ENCODE peak calls at places on chromosome 13, in seven cellular contexts. R is epithelial cell of esophagus, Z is neuronal stem cell, P is retinal pigment epithelial cell, B is mucosa of descending colon, X is AG09309, U is stomach. I is an unnamed sample.
A peak's percentile ranks its signal among the peaks of the same experiment; 100 is the strongest.

GRCh38 chr13:39462456-39462855 is 140.5 kb downstream of the LHFPL6 start:
- DNase-seq in Z (no peak), P (no peak), X (peak; percentile 68), U (no peak), B (no peak), R (peak; percentile 27), I (no peak)

GRCh38 chr13:70339738-70340137 is 231.5 kb upstream of the KLHL1 start:
- DNase-seq in X (no peak), B (no peak), R (peak; percentile 57), Z (no peak), P (no peak), U (peak; percentile 28), I (no peak)

GRCh38 chr13:109500146-109500773 is 286.1 kb downstream of the IRS2 start:
- DNase-seq in X (no peak), Z (peak; percentile 15), U (no peak), B (no peak), P (no peak), R (no peak), I (no peak)

GRCh38 chr13:81051873-81052272 is 710.9 kb upstream of the SPRY2 start:
- DNase-seq in Z (no peak), B (no peak), X (no peak), R (no peak), U (no peak), P (no peak), I (no peak)

GRCh38 chr13:51249767-51250741 is 27.9 kb downstream of the FAM124A start:
- DNase-seq in P (peak; percentile 87), X (no peak), B (no peak), Z (no peak), U (no peak), R (no peak), I (no peak)

GRCh38 chr13:40910324-40911050 is 108.6 kb downstream of the ELF1 start:
- DNase-seq in X (no peak), B (no peak), U (no peak), Z (no peak), R (peak; percentile 24), P (no peak), I (no peak)

GRCh38 chr13:61029064-61029463 is 386.6 kb downstream of the PCDH20 start:
- DNase-seq in U (no peak), X (no peak), P (no peak), Z (no peak), B (no peak), R (no peak), I (no peak)

GRCh38 chr13:107289540-107289939 is 721.6 kb upstream of the ARGLU1 start:
- DNase-seq in B (no peak), U (no peak), X (peak; percentile 10), Z (no peak), R (no peak), P (no peak), I (no peak)

GRCh38 chr13:42532561-42533335 is 41.2 kb upstream of the TNFSF11 start:
- DNase-seq in U (no peak), R (no peak), B (no peak), X (no peak), Z (no peak), P (no peak), I (no peak)

GRCh38 chr13:61045197-61045596 is 370.5 kb downstream of the PCDH20 start:
- DNase-seq in P (no peak), Z (no peak), B (no peak), X (no peak), R (peak; percentile 9), U (no peak), I (no peak)

GRCh38 chr13:106532111-106532929 is 3.1 kb downstream of the EFNB2 start:
- DNase-seq in Z (no peak), X (no peak), P (no peak), B (no peak), R (peak; percentile 44), U (no peak), I (no peak)

GRCh38 chr13:50588736-50589135 is 254.8 kb downstream of the DLEU7 start:
- DNase-seq in U (no peak), R (peak; percentile 7), P (no peak), B (no peak), X (no peak), Z (no peak), I (no peak)

GRCh38 chr13:111176421-111176820 is 61.3 kb downstream of the ARHGEF7 start:
- DNase-seq in Z (no peak), U (no peak), X (no peak), B (no peak), R (no peak), P (no peak), I (no peak)

GRCh38 chr13:111179908-111180756 is 65.0 kb downstream of the ARHGEF7 start:
- DNase-seq in B (no peak), R (no peak), U (no peak), P (no peak), X (no peak), Z (no peak), I (no peak)

GRCh38 chr13:111177081-111177711 is 62.1 kb downstream of the ARHGEF7 start:
- DNase-seq in X (no peak), U (peak; percentile 46), Z (no peak), B (peak; percentile 66), P (no peak), R (peak; percentile 67), I (no peak)

GRCh38 chr13:111177803-111178389 is 62.8 kb downstream of the ARHGEF7 start:
- DNase-seq in U (no peak), R (peak; percentile 88), Z (no peak), P (no peak), X (no peak), B (no peak), I (no peak)

DNA sequence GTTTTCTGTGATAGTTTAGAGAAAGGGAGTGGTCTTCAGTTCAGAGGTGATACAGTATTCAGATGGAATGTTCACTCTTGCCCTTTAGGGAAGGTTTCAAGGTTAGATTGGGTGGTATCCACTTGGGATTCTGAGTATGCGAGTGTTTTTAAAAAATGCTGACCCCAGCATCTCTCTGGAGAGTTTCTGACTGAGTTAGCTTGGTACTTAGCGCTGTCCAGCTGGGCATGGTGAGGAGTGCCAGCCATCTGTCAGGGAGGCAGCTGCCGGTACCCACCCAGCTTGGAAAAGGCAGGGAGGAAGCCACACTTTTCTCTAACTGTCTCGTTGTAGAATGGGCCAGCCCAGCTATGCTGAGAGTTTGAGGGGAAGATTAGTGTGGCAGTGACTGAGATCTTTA is 63.3 kb downstream of the ARHGEF7 start:
- DNase-seq in Z (no peak), B (no peak), P (no peak), X (no peak), U (no peak), R (no peak), I (no peak)
- H3K4me3 ChIP-seq in Z (no peak overlapping the region), B (no peak overlapping the region), P (no peak overlapping the region), X (no peak overlapping the region), U (no peak overlapping the region), R (no peak overlapping the region), I (no peak overlapping the region)

DNA sequence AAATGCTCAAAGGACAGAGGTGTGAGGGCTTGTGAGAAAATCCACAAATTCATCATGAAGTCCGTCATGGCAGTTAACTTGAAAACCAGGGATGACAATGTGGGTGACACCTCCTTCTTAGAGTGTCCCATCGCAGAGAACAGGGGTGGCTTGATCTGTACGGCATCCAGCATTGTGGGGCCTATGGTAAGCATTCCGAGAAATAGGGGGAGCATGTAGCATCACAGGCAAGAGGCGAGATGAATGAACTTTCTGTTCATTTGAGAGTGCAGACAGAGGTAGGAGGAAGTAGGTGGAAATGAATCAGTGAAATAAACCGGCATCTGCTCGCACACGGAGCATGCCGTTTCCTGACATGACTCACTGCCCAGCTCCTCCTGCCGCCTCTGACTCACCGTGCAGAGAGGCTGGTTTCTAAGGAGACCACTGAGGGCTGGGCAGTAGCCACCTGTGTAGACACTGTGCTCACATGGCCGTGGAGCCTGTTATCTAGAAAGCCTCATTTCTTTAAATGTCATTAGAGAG is 339.0 kb downstream of the RFC3 start:
- DNase-seq in P (peak; percentile 99), X (peak; percentile 64), B (peak; percentile 86), U (peak; percentile 85), R (peak; percentile 99), Z (no peak), I (peak; percentile 76)
- H3K4me3 ChIP-seq in P (no peak overlapping the region), X (no peak overlapping the region), B (no peak overlapping the region), U (no peak overlapping the region), R (no peak overlapping the region), Z (no peak overlapping the region), I (no peak overlapping the region)

DNA sequence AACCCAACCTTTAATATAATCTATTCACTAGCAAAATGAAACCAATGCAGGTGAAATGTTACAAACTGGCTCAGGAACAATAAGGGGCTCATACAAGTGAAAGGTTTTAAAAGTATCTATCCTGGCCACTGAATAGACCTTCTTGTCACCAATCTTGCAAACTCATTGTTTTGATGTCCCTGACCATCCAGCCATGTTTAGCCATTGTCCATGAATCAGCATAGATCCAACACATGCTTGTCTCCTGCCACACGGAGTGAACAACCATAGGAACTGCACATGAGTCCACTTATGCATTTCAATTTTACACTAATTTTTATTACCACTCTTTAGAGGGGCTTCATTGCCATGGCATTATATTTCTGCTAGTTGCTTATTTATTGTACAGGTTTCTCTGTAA is 331.4 kb downstream of the GPC5 start:
- DNase-seq in X (no peak), R (no peak), U (no peak), P (no peak), Z (no peak), B (no peak), I (no peak)
- H3K4me3 ChIP-seq in X (no peak overlapping the region), R (no peak overlapping the region), U (no peak overlapping the region), P (no peak overlapping the region), Z (no peak overlapping the region), B (no peak overlapping the region), I (no peak overlapping the region)

GRCh38 chr13:23578411-23579071 is 8.3 kb downstream of the TNFRSF19 start:
- DNase-seq in Z (no peak), U (peak; percentile 79), P (peak; percentile 26), B (peak; percentile 88), X (no peak), R (peak; percentile 81), I (no peak)

GRCh38 chr13:23579886-23580706 is 9.9 kb downstream of the TNFRSF19 start:
- DNase-seq in B (no peak), R (peak; percentile 37), P (no peak), U (no peak), X (no peak), Z (no peak), I (no peak)

GRCh38 chr13:23575632-23576031 is 5.4 kb downstream of the TNFRSF19 start:
- DNase-seq in B (no peak), P (no peak), R (no peak), U (no peak), X (no peak), Z (no peak), I (no peak)

GRCh38 chr13:23583491-23583890 is 13.3 kb downstream of the TNFRSF19 start:
- DNase-seq in P (no peak), Z (no peak), R (no peak), U (no peak), B (no peak), X (no peak), I (no peak)

DNA sequence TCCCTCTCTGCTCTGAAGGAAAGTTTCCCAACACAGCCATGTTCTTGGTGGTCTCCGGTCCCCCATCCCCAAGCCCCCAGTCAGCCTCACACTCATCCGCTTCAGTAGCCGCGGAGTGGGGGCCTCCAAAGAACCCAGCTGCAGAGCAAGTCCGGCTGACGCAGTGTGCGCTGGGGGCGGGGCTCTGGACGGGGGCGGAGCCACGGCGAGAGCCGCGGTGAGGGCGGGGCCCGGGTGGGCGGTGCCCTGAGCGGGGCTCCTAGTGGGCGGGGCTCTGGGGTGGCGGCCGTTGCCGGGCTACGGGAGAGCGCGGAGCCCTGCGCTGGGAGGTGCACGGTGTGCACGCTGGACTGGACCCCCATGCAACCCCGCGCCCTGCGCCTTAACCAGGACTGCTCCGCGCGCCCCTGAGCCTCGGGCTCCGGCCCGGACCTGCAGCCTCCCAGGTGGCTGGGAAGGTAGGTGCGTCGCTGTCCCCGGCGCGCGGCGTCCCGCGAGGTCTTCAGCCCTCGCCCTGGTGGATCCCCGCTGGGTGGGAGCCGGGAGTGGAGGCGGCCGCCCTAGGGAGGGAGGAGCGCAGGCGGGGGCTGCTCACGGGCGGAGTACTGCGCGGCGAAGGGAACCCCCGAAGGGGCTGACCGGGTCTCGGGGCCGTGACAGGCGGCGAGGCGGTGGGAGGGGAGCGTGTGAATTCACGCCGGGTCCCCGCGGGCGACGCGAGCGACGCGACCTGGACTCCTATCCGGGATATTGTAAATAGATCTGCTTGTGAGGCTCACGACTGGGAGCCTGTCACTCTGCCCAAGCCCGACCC is 9.1 kb downstream of the TNFRSF19 start:
- DNase-seq in X (peak; percentile 28), P (peak; percentile 46), R (peak; percentile 88), B (peak; percentile 92), Z (peak; percentile 90), U (peak; percentile 93), I (no peak)
- H3K4me3 ChIP-seq in X (peak overlapping the region; percentile 66), P (peak overlapping the region; percentile 87), R (peak overlapping the region; percentile 85), B (peak overlapping the region; percentile 27), Z (peak overlapping the region; percentile 100), U (peak overlapping the region; percentile 92), I (peak overlapping the region; percentile 61)

I was measured in epithelial cell of proximal tubule.